ENCODE peak calls at places on chromosome 2, in seven cellular contexts. F is H9, M is H1, U is mesendoderm, S is IMR-90, Z is mesenchymal stem cell, T is trophoblast cell. O is an unnamed sample.

GRCh38 chr2:18976112-18976961 is 382.1 kb downstream of the OSR1 start:
- DNase-seq in T (no peak), Z (peak; percentile 95), U (no peak), S (peak; percentile 94), M (no peak), F (no peak), O (no peak)

GRCh38 chr2:171837736-171838135 is 56.3 kb downstream of the SLC25A12 start:
- DNase-seq in U (no peak), M (no peak), S (peak; percentile 24), Z (no peak), F (no peak), T (no peak), O (no peak)

GRCh38 chr2:197145471-197146056 is 165.0 kb downstream of the ANKRD44 start:
- DNase-seq in T (no peak), M (no peak), S (no peak), Z (no peak), F (no peak), U (no peak), O (no peak)

GRCh38 chr2:4522498-4523421 is 819.4 kb downstream of the DCDC2C start:
- DNase-seq in M (no peak), F (no peak), S (no peak), T (no peak), Z (no peak), U (no peak), O (no peak)

GRCh38 chr2:95270541-95271081 is 3.6 kb upstream of the PROM2 start:
- DNase-seq in U (no peak), M (peak; percentile 23), F (peak; percentile 7), S (no peak), T (no peak), Z (no peak), O (no peak)

GRCh38 chr2:159209341-159210306 is 76.9 kb downstream of the WDSUB1 start:
- DNase-seq in F (no peak), Z (no peak), T (no peak), U (no peak), S (no peak), M (no peak), O (no peak)

GRCh38 chr2:199160677-199161465 is 296.9 kb downstream of the SATB2 start:
- DNase-seq in Z (peak; percentile 58), U (no peak), S (peak; percentile 89), F (no peak), T (no peak), M (no peak), O (no peak)

GRCh38 chr2:55441280-55441892 is 21.7 kb upstream of the CCDC88A start:
- DNase-seq in S (no peak), F (no peak), U (no peak), M (no peak), Z (no peak), T (no peak), O (no peak)

GRCh38 chr2:59734743-59735142 is 818.7 kb downstream of the BCL11A start:
- DNase-seq in T (no peak), M (no peak), S (no peak), U (no peak), Z (no peak), F (no peak), O (no peak)

GRCh38 chr2:182868423-182868822 is 2.0 kb upstream of the FRZB start:
- DNase-seq in U (no peak), S (no peak), M (no peak), F (no peak), T (no peak), Z (no peak), O (no peak)

GRCh38 chr2:53347219-53347618 is 420.4 kb upstream of the CHAC2 start:
- DNase-seq in U (no peak), T (peak; percentile 1), Z (no peak), M (no peak), S (no peak), F (no peak), O (no peak)

GRCh38 chr2:233081731-233082221 is 21.6 kb downstream of the INPP5D start:
- DNase-seq in M (no peak), F (no peak), Z (no peak), T (no peak), S (no peak), U (no peak), O (no peak)

GRCh38 chr2:158745067-158745865 is 49.9 kb upstream of the DAPL1 start:
- DNase-seq in S (peak; percentile 74), F (peak; percentile 74), U (peak; percentile 88), M (peak; percentile 78), Z (peak; percentile 68), T (peak; percentile 34), O (peak; percentile 63)

DNA sequence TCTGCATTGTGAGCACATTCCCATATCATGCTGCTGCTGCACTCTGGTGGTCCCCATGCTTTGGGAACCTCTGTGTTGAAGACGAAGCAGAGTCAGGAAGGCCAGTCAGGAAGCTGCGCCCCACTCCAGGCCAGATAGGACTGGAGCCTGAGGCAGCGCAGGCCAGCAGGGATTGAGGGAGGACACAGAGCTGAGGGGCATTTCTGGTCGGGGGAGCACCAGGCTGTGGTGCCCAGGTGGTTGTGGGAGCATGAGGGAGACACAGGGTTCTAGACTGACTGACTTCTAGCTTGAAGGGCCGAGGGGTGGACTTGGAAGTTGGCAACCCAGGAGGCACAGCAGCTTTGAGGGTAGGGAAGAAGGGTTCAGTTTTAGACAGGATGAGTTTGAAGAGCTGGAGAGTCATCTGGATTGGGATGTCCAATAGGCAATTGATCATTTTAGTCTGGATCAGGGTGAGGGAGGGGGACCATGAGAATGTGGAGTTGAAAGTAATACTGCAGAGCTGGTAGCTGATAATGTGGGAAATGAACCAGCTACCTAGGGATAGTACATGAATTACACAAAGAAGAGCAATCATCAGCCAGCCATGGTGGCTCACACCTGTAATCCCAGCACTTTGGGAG is 1.4 kb upstream of the ACTG2 start:
- DNase-seq in T (no peak), S (no peak), U (no peak), M (no peak), F (no peak), Z (no peak), O (no peak)
- H4K8ac ChIP-seq in T (no peak overlapping the region), S (peak overlapping the region; percentile 86), U (no peak overlapping the region), M (no peak overlapping the region), F (no peak overlapping the region), Z (no peak overlapping the region), O (no peak overlapping the region)

DNA sequence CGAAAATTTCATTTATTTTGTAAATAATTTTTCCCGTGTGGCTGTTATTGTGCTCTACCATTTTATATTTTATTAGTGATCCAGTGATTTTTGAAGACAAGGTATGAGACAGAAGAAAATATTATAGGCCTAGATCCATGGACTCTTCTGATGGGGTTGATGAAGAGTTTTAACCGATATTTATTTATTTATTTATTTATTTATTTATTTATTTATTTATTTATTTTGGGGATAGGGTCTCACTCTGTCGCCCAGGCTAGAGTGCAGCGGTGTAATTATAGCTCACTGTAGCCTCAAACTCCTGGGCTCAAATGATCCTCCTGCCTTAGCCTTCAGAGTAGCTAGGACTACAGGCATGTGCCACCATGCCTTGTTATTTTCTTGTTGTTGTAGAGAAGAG is 33.6 kb upstream of the RMND5A start:
- DNase-seq in U (no peak), F (no peak), Z (no peak), S (no peak), T (no peak), M (no peak), O (no peak)
- H4K8ac ChIP-seq in U (no peak overlapping the region), F (no peak overlapping the region), Z (no peak overlapping the region), S (no peak overlapping the region), T (no peak overlapping the region), M (no peak overlapping the region), O (no peak overlapping the region)

GRCh38 chr2:109457811-109458210 is 156.0 kb downstream of the SEPTIN10 start:
- DNase-seq in T (no peak), F (no peak), S (no peak), Z (no peak), U (peak; percentile 28), M (no peak), O (no peak)

GRCh38 chr2:109458512-109458911 is 155.3 kb downstream of the SEPTIN10 start:
- DNase-seq in F (no peak), Z (no peak), U (no peak), S (no peak), M (no peak), T (no peak), O (no peak)

GRCh38 chr2:109460553-109461324 is 153.0 kb downstream of the SEPTIN10 start:
- DNase-seq in T (no peak), M (no peak), U (no peak), F (no peak), Z (no peak), S (no peak), O (no peak)

GRCh38 chr2:109457366-109457765 is 156.4 kb downstream of the SEPTIN10 start:
- DNase-seq in T (no peak), F (no peak), U (no peak), M (no peak), S (no peak), Z (no peak), O (no peak)

GRCh38 chr2:109459485-109459884 is 154.3 kb downstream of the SEPTIN10 start:
- DNase-seq in F (no peak), T (peak; percentile 83), S (no peak), M (no peak), U (peak; percentile 19), Z (peak; percentile 64), O (no peak)
- H4K8ac ChIP-seq in F (no peak overlapping the region), T (no peak overlapping the region), S (no peak overlapping the region), M (no peak overlapping the region), U (no peak overlapping the region), Z (no peak overlapping the region), O (no peak overlapping the region)

GRCh38 chr2:181763423-181763822 is 83.1 kb upstream of the NEUROD1 start:
- DNase-seq in T (no peak), U (no peak), M (no peak), Z (no peak), F (no peak), S (no peak), O (no peak)

GRCh38 chr2:181760521-181760920 is 80.2 kb upstream of the NEUROD1 start:
- DNase-seq in S (no peak), Z (no peak), T (no peak), M (no peak), U (no peak), F (no peak), O (no peak)

GRCh38 chr2:181764095-181764963 is 84.0 kb upstream of the NEUROD1 start:
- DNase-seq in Z (no peak), F (no peak), U (peak; percentile 86), T (no peak), S (no peak), M (no peak), O (no peak)

GRCh38 chr2:181762848-181763247 is 82.5 kb upstream of the NEUROD1 start:
- DNase-seq in M (no peak), F (no peak), U (no peak), Z (no peak), S (no peak), T (no peak), O (no peak)

GRCh38 chr2:181762000-181762399 is 81.7 kb upstream of the NEUROD1 start:
- DNase-seq in U (no peak), M (no peak), S (no peak), T (no peak), F (no peak), Z (no peak), O (no peak)
- H4K8ac ChIP-seq in U (no peak overlapping the region), M (no peak overlapping the region), S (no peak overlapping the region), T (no peak overlapping the region), F (no peak overlapping the region), Z (no peak overlapping the region), O (no peak overlapping the region)

DNA sequence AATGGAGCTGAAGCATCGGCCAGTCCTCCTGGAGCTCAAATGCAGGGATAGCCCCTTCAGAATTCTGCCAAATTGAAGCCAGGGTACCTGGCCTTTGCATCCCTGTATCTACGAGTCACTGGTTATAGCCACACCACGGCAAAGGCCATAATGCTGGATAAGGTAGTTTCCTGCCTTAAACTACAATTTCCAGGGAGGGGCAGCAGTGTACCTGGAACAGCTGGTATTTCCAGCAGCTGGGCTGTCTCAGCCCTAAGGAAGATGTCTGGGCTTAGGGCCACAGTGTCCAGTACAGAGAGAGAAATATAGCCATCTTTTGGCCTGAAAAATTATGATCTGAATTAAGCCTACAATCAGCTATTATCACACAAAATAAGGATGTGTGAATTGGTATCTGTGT is 180.3 kb downstream of the GCA start:
- DNase-seq in U (peak; percentile 56), T (peak; percentile 28), Z (no peak), F (peak; percentile 35), S (no peak), M (peak; percentile 49), O (no peak)
- H4K8ac ChIP-seq in U (no peak overlapping the region), T (no peak overlapping the region), Z (no peak overlapping the region), F (no peak overlapping the region), S (no peak overlapping the region), M (no peak overlapping the region), O (no peak overlapping the region)